ENCODE peak calls at places on chromosome 7, in four cellular contexts. I, L, J and R are unnamed samples.
A peak's percentile ranks its signal among the peaks of the same experiment; 100 is the strongest.

GRCh38 chr7:135965602-135966001 is 11.6 kb downstream of the MTPN start:
- DNase-seq in I (no peak), L (no peak), J (no peak), R (no peak)

GRCh38 chr7:80603940-80604339 is 34.5 kb upstream of the CD36 start:
- DNase-seq in I (no peak), L (no peak), J (no peak), R (no peak)

GRCh38 chr7:121138262-121138933 is 149.9 kb downstream of the CPED1 start:
- DNase-seq in I (no peak), L (no peak), J (no peak), R (no peak)

GRCh38 chr7:157678503-157678902 is 341.7 kb downstream of the DNAJB6 start:
- DNase-seq in I (no peak), L (no peak), J (peak; percentile 37), R (no peak)

GRCh38 chr7:18997477-18998130 is 119.8 kb downstream of the TWIST1 start:
- DNase-seq in I (no peak), L (no peak), J (no peak), R (no peak)

GRCh38 chr7:9608560-9608959 is 1175.2 kb downstream of the NXPH1 start:
- DNase-seq in I (no peak), L (no peak), J (no peak), R (no peak)

GRCh38 chr7:42272793-42273665 is 36.0 kb upstream of the GLI3 start:
- DNase-seq in I (no peak), L (no peak), J (no peak), R (no peak)

GRCh38 chr7:767941-768729 is 41.1 kb upstream of the PRKAR1B start:
- DNase-seq in I (no peak), L (peak; percentile 64), J (no peak), R (no peak)

GRCh38 chr7:88628363-88629085 is 131.0 kb upstream of the ZNF804B start:
- DNase-seq in I (no peak), L (no peak), J (no peak), R (no peak)

GRCh38 chr7:10312942-10313341 is 660.7 kb upstream of the PHF14 start:
- DNase-seq in I (no peak), L (no peak), J (no peak), R (no peak)

GRCh38 chr7:111919690-111920179 is 286.5 kb downstream of the DOCK4 start:
- DNase-seq in I (no peak), L (no peak), J (no peak), R (no peak)

GRCh38 chr7:31882187-31882586 is 188.0 kb downstream of the PDE1C start:
- DNase-seq in I (peak; percentile 81), L (no peak), J (no peak), R (no peak)

GRCh38 chr7:988426-988911 is 5.5 kb downstream of the CYP2W1 start:
- DNase-seq in I (no peak), L (no peak), J (no peak), R (no peak)

GRCh38 chr7:6476596-6477374 is 29.0 kb upstream of the DAGLB start:
- DNase-seq in I (no peak), L (no peak), J (no peak), R (no peak)

GRCh38 chr7:116672596-116673503 is 854 bp downstream of the MET start:
- DNase-seq in I (peak; percentile 18), L (peak; percentile 52), J (no peak), R (no peak)

GRCh38 chr7:121572615-121573014 is 176.5 kb upstream of the FAM3C start:
- DNase-seq in I (no peak), L (no peak), J (no peak), R (no peak)

GRCh38 chr7:71096341-71096740 is 35.6 kb upstream of the GALNT17 start:
- DNase-seq in I (no peak), L (no peak), J (no peak), R (no peak)

GRCh38 chr7:42071372-42072261 is 165.4 kb downstream of the GLI3 start:
- DNase-seq in I (no peak), L (no peak), J (no peak), R (no peak)

GRCh38 chr7:32870298-32870697 is 21.3 kb downstream of the KBTBD2 start:
- DNase-seq in I (no peak), L (no peak), J (no peak), R (no peak)

GRCh38 chr7:46554688-46555422 is 633.8 kb upstream of the IGFBP3 start:
- DNase-seq in I (no peak), L (no peak), J (no peak), R (no peak)

GRCh38 chr7:70005885-70006284 is 407.6 kb downstream of the AUTS2 start:
- DNase-seq in I (no peak), L (no peak), J (no peak), R (no peak)

GRCh38 chr7:1480670-1481069 is 21.4 kb upstream of the MICALL2 start:
- DNase-seq in I (no peak), L (no peak), J (no peak), R (no peak)

GRCh38 chr7:71198391-71198790 is 66.4 kb downstream of the GALNT17 start:
- DNase-seq in I (no peak), L (no peak), J (no peak), R (no peak)

GRCh38 chr7:74027683-74028320 is at the start of gene ELN:
- DNase-seq in I (peak; percentile 86), L (peak; percentile 80), J (peak; percentile 96), R (no peak)

GRCh38 chr7:137962491-137962874 is 39.4 kb downstream of the CREB3L2 start:
- DNase-seq in I (no peak), L (no peak), J (no peak), R (no peak)

GRCh38 chr7:92695308-92696261 is 105.4 kb upstream of the FAM133B start:
- DNase-seq in I (peak; percentile 34), L (peak; percentile 77), J (peak; percentile 64), R (no peak)

GRCh38 chr7:33706666-33707194 is 198.6 kb upstream of the BMPER start:
- DNase-seq in I (no peak), L (no peak), J (no peak), R (no peak)

GRCh38 chr7:125169088-125169487 is 239.5 kb upstream of the POT1 start:
- DNase-seq in I (no peak), L (no peak), J (no peak), R (no peak)

GRCh38 chr7:45578022-45578421 is 3.9 kb downstream of the ADCY1 start:
- DNase-seq in I (no peak), L (no peak), J (peak; percentile 53), R (no peak)

GRCh38 chr7:138299046-138299445 is 161.0 kb upstream of the TRIM24 start:
- DNase-seq in I (no peak), L (no peak), J (no peak), R (no peak)

GRCh38 chr7:92621026-92621540 is 30.9 kb upstream of the FAM133B start:
- DNase-seq in I (peak; percentile 68), L (peak; percentile 85), J (peak; percentile 73), R (no peak)

GRCh38 chr7:19984231-19984632 is 210.8 kb upstream of the TMEM196 start:
- DNase-seq in I (no peak), L (no peak), J (no peak), R (no peak)

GRCh38 chr7:8111282-8111681 is 142.7 kb downstream of the GLCCI1 start:
- DNase-seq in I (no peak), L (no peak), J (no peak), R (no peak)

GRCh38 chr7:117808273-117808868 is 64.9 kb downstream of the CTTNBP2 start:
- DNase-seq in I (peak; percentile 34), L (no peak), J (peak; percentile 73), R (no peak)

GRCh38 chr7:102063736-102064135 is 222.9 kb upstream of the SH2B2 start:
- DNase-seq in I (no peak), L (no peak), J (no peak), R (no peak)

GRCh38 chr7:74480861-74481417 is 27.2 kb downstream of the GTF2IRD1 start:
- DNase-seq in I (peak; percentile 52), L (peak; percentile 86), J (peak; percentile 80), R (no peak)

GRCh38 chr7:124716894-124717293 is 48.7 kb downstream of the GPR37 start:
- DNase-seq in I (no peak), L (no peak), J (no peak), R (no peak)

GRCh38 chr7:93890464-93891068 is at the start of gene TFPI2:
- DNase-seq in I (peak; percentile 52), L (peak; percentile 65), J (peak; percentile 75), R (no peak)
- H3K4me1 ChIP-seq in I (peaks cover 3% of the 10 kb centered on the region), L (peaks cover 5% of the 10 kb centered on the region), J (peaks cover 2% of the 10 kb centered on the region), R (peaks cover 19% of the 10 kb centered on the region)

DNA sequence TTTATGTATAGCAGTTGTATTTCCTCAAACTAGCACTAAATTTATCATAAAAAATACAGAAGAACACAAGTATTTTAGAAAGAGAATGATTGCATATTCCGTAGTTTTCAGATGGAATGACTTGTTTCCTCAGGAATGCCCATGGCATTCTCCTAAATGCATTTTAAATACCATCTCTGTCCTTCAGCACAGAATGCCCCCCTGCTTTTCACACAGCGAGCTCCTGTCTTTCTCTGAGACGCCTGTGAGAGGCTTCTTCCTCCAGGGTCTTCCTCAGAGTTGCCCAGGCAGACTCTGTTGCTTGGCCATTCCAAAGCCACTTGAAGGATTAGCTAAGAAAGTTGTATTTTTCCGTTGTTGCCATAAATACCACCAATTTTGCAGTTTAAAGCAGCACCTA is 10.1 kb downstream of the LANCL2 start:
- DNase-seq in I (no peak), L (no peak), J (no peak), R (no peak)
- H3K36me3 ChIP-seq in I (no peaks in the 10 kb centered on the region), L (no peaks in the 10 kb centered on the region), J (no peaks in the 10 kb centered on the region), R (no peaks in the 10 kb centered on the region)

GRCh38 chr7:98867271-98867701 is 2.5 kb downstream of the TMEM130 start:
- DNase-seq in I (no peak), L (peak; percentile 89), J (no peak), R (no peak)
- H3K27me3 ChIP-seq in I (no peaks in the 10 kb centered on the region), L (peaks cover 24% of the 10 kb centered on the region), J (no peaks in the 10 kb centered on the region), R (peaks cover 64% of the 10 kb centered on the region)

GRCh38 chr7:79137942-79138341 is 315.5 kb downstream of the MAGI2 start:
- DNase-seq in I (no peak), L (no peak), J (no peak), R (no peak)

GRCh38 chr7:79141252-79141651 is 312.2 kb downstream of the MAGI2 start:
- DNase-seq in I (no peak), L (no peak), J (no peak), R (no peak)

GRCh38 chr7:79142706-79143105 is 310.8 kb downstream of the MAGI2 start:
- DNase-seq in I (no peak), L (no peak), J (no peak), R (no peak)
- H3K4me1 ChIP-seq in I (no peaks in the 10 kb centered on the region), L (no peaks in the 10 kb centered on the region), J (no peaks in the 10 kb centered on the region), R (no peaks in the 10 kb centered on the region)